ENCODE peak calls at places on chromosome 19, in seven cellular contexts. O is dorsolateral prefrontal cortex; Z is HS-27A; P is stimulated activated CD4-positive, alpha-beta T cell treated with anti-CD3 and anti-CD28 coated beads, TNF-alpha, amount 100 ng/mL, for 1 hour; J is mesendoderm; D is EL; R is tibial artery. X is an unnamed sample.

GRCh38 chr19:46717716-46718143 is 816 bp upstream of the PRKD2 start:
- DNase-seq in R (no peak), O (no peak), J (no peak), P (no peak), Z (no peak), D (no peak), X (no peak)

GRCh38 chr19:2607712-2608601 is 94.5 kb downstream of the GNG7 start:
- DNase-seq in Z (no peak), R (peak; percentile 11), O (peak; percentile 22), J (no peak), P (peak; percentile 54), D (no peak), X (no peak)

GRCh38 chr19:5036733-5037681 is 68.1 kb downstream of the KDM4B start:
- DNase-seq in R (no peak), O (peak; percentile 89), J (no peak), P (no peak), Z (no peak), D (peak; percentile 86), X (no peak)

GRCh38 chr19:22052644-22053013 is 345 bp downstream of the ZNF257 start:
- DNase-seq in Z (no peak), O (no peak), J (no peak), P (no peak), D (no peak), R (no peak), X (no peak)

GRCh38 chr19:50718255-50719118 is 1.1 kb downstream of the SHANK1 start:
- DNase-seq in P (no peak), D (no peak), J (no peak), Z (no peak), O (no peak), R (no peak), X (no peak)

GRCh38 chr19:53504903-53505302 is 33.0 kb upstream of the ZNF331 start:
- DNase-seq in J (no peak), O (no peak), D (no peak), R (peak; percentile 32), P (no peak), Z (no peak), X (no peak)

GRCh38 chr19:2331601-2332246 is 3.2 kb downstream of the SPPL2B start:
- DNase-seq in J (no peak), P (no peak), R (no peak), Z (no peak), D (no peak), O (no peak), X (no peak)

GRCh38 chr19:10625003-10625761 is at the start of gene SLC44A2:
- DNase-seq in Z (no peak), O (peak; percentile 73), J (peak; percentile 82), D (peak; percentile 75), P (no peak), R (peak; percentile 65), X (peak; percentile 29)

GRCh38 chr19:2428027-2428690 is 773 bp upstream of the TIMM13 start:
- DNase-seq in O (peak; percentile 55), D (no peak), P (no peak), J (peak; percentile 71), Z (no peak), R (no peak), X (no peak)

GRCh38 chr19:50314724-50315700 is 14.2 kb downstream of the KCNC3 start:
- DNase-seq in R (no peak), J (no peak), Z (no peak), P (no peak), D (no peak), O (no peak), X (no peak)

GRCh38 chr19:51687791-51688664 is 5.1 kb upstream of the SPACA6 start:
- DNase-seq in P (no peak), J (peak; percentile 90), R (peak; percentile 68), D (peak; percentile 79), O (peak; percentile 41), Z (peak; percentile 67), X (peak; percentile 73)

GRCh38 chr19:55459551-55459949 is 1.9 kb downstream of the ISOC2 start:
- DNase-seq in O (no peak), D (no peak), P (no peak), Z (no peak), R (no peak), J (no peak), X (no peak)

GRCh38 chr19:16614941-16615340 is 13.1 kb downstream of the MED26 start:
- DNase-seq in J (peak; percentile 63), D (no peak), P (no peak), R (no peak), O (no peak), Z (no peak), X (no peak)

GRCh38 chr19:40805258-40805868 is 6.4 kb downstream of the EGLN2 start:
- DNase-seq in O (no peak), R (no peak), Z (no peak), P (no peak), D (no peak), J (no peak), X (no peak)

GRCh38 chr19:52961981-52962380 is 700 bp downstream of the ZNF816 start:
- DNase-seq in R (no peak), Z (no peak), P (no peak), J (no peak), O (no peak), D (no peak), X (no peak)

GRCh38 chr19:18160792-18161690 is 8.1 kb downstream of the PIK3R2 start:
- DNase-seq in R (peak; percentile 58), J (peak; percentile 75), P (peak; percentile 79), Z (no peak), D (peak; percentile 67), O (no peak), X (peak; percentile 30)

GRCh38 chr19:45406957-45407375 is 522 bp downstream of the POLR1G start:
- DNase-seq in R (no peak), Z (no peak), P (no peak), D (no peak), J (no peak), O (no peak), X (no peak)

GRCh38 chr19:22137791-22138190 is 59.0 kb downstream of the ZNF676 start:
- DNase-seq in J (no peak), R (no peak), D (no peak), O (no peak), Z (no peak), P (no peak), X (no peak)

GRCh38 chr19:41328157-41328817 is 18.3 kb downstream of the CCDC97 start:
- DNase-seq in J (no peak), D (no peak), O (no peak), Z (no peak), P (no peak), R (peak; percentile 34), X (no peak)

GRCh38 chr19:17346109-17346671 is 8.8 kb downstream of the GTPBP3 start:
- DNase-seq in D (peak; percentile 57), Z (no peak), J (peak; percentile 78), R (peak; percentile 63), O (peak; percentile 70), P (peak; percentile 59), X (peak; percentile 45)

GRCh38 chr19:13881692-13882418 is 4.9 kb downstream of the NANOS3 start:
- DNase-seq in J (peak; percentile 54), O (no peak), P (no peak), D (peak; percentile 54), R (no peak), Z (no peak), X (no peak)

GRCh38 chr19:2064395-2064787 is 13.3 kb upstream of the MKNK2 start:
- DNase-seq in D (no peak), O (no peak), R (no peak), J (no peak), Z (no peak), P (no peak), X (no peak)

GRCh38 chr19:2426661-2427322 is 594 bp downstream of the TIMM13 start:
- DNase-seq in D (peak; percentile 52), P (no peak), R (no peak), Z (no peak), J (peak; percentile 72), O (no peak), X (no peak)

GRCh38 chr19:38266070-38266469 is 1.7 kb downstream of the SPINT2 start:
- DNase-seq in D (no peak), Z (no peak), R (no peak), J (no peak), O (no peak), P (no peak), X (no peak)

GRCh38 chr19:2328401-2329161 is at the start of the genes LSM7 and SPPL2B:
- DNase-seq in R (peak; percentile 88), Z (peak; percentile 45), J (peak; percentile 90), P (peak; percentile 87), O (peak; percentile 87), D (peak; percentile 88), X (peak; percentile 71)

X was measured in amniotic epithelial cell.